ENCODE peak calls at places on chromosomes 5 and 9, in six cellular contexts. T is right atrium auricular region, V is choroid plexus epithelial cell, Y is fibroblast of lung, M is esophagus squamous epithelium, G is retinal pigment epithelial cell. P is an unnamed sample.

GRCh38 chr5:144332265-144332664 is 161.6 kb downstream of the KCTD16 start:
- DNase-seq in T (no peak), V (peak), Y (peak), M (no peak), G (no peak), P (peak)

GRCh38 chr5:161391724-161392123 is 154.8 kb downstream of the GABRB2 start:
- DNase-seq in T (no peak), V (no peak), Y (no peak), M (no peak), G (no peak), P (no peak)

GRCh38 chr5:115209279-115209678 is 39.6 kb upstream of the TRIM36 start:
- DNase-seq in T (no peak), V (peak), Y (peak), M (peak), G (no peak), P (peak)

GRCh38 chr9:130444565-130445221 is at the start of gene ASS1:
- DNase-seq in T (peak), V (peak), Y (peak), M (no peak), G (no peak), P (peak)

GRCh38 chr5:100623719-100624118 is 88.5 kb downstream of the FAM174A start:
- DNase-seq in T (no peak), V (peak), Y (peak), M (no peak), G (peak), P (peak)

GRCh38 chr5:2022436-2022835 is 139.7 kb upstream of the IRX4 start:
- DNase-seq in T (peak), V (no peak), Y (no peak), M (no peak), G (no peak), P (no peak)

GRCh38 chr5:180352976-180353225 is 235 bp downstream of the GFPT2 start:
- DNase-seq in T (no peak), V (no peak), Y (no peak), M (no peak), G (no peak), P (no peak)

GRCh38 chr5:71937906-71938698 is 169.2 kb upstream of the MAP1B start:
- DNase-seq in T (no peak), V (no peak), Y (no peak), M (no peak), G (no peak), P (peak)

GRCh38 chr9:34651876-34652602 is at the start of gene IL11RA:
- DNase-seq in T (peak), V (peak), Y (peak), M (no peak), G (no peak), P (no peak)

GRCh38 chr5:9699681-9700080 is 69.5 kb upstream of the TAS2R1 start:
- DNase-seq in T (no peak), V (no peak), Y (no peak), M (no peak), G (no peak), P (no peak)

GRCh38 chr9:134190232-134191121 is 26.1 kb upstream of the RNU6ATAC start:
- DNase-seq in T (no peak), V (no peak), Y (no peak), M (no peak), G (no peak), P (no peak)

GRCh38 chr5:21452429-21452828 is 1400.7 kb downstream of the CDH12 start:
- DNase-seq in T (no peak), V (no peak), Y (peak), M (no peak), G (no peak), P (no peak)

GRCh38 chr5:117594165-117594564 is 1019.5 kb upstream of the SEMA6A start:
- DNase-seq in T (peak), V (no peak), Y (peak), M (no peak), G (no peak), P (no peak)

GRCh38 chr5:74167206-74167929 is 473.2 kb downstream of the ENC1 start:
- DNase-seq in T (no peak), V (peak), Y (peak), M (no peak), G (no peak), P (no peak)

GRCh38 chr9:86795861-86796497 is 151.3 kb downstream of the GAS1 start:
- DNase-seq in T (peak), V (peak), Y (peak), M (no peak), G (no peak), P (no peak)

GRCh38 chr5:77390795-77391194 is 101.3 kb downstream of the WDR41 start:
- DNase-seq in T (no peak), V (peak), Y (peak), M (no peak), G (no peak), P (no peak)

GRCh38 chr5:170757182-170757601 is 26.3 kb upstream of the GABRP start:
- DNase-seq in T (no peak), V (peak), Y (no peak), M (no peak), G (peak), P (no peak)

GRCh38 chr5:113022661-113023060 is 46.1 kb downstream of the DCP2 start:
- DNase-seq in T (no peak), V (peak), Y (no peak), M (no peak), G (no peak), P (peak)

GRCh38 chr5:148794729-148795590 is 31.5 kb upstream of the ADRB2 start:
- DNase-seq in T (no peak), V (peak), Y (peak), M (no peak), G (no peak), P (no peak)

GRCh38 chr9:109098221-109098959 is 21.4 kb downstream of the TMEM245 start:
- DNase-seq in T (no peak), V (peak), Y (peak), M (no peak), G (peak), P (no peak)

GRCh38 chr5:135539430-135540005 is 3.8 kb upstream of the NEUROG1 start:
- DNase-seq in T (no peak), V (no peak), Y (no peak), M (no peak), G (no peak), P (no peak)

GRCh38 chr9:108565651-108566378 is 290.0 kb downstream of the ACTL7B start:
- DNase-seq in T (no peak), V (peak), Y (peak), M (no peak), G (peak), P (peak)

GRCh38 chr5:68460147-68460760 is 244.7 kb downstream of the PIK3R1 start:
- DNase-seq in T (no peak), V (peak), Y (peak), M (no peak), G (peak), P (peak)

GRCh38 chr5:154972476-154973080 is 31.7 kb downstream of the MRPL22 start:
- DNase-seq in T (no peak), V (peak), Y (peak), M (no peak), G (peak), P (no peak)

GRCh38 chr9:130432362-130432761 is 12.4 kb upstream of the ASS1 start:
- DNase-seq in T (no peak), V (no peak), Y (no peak), M (no peak), G (no peak), P (no peak)

GRCh38 chr5:36662291-36662851 is 56.0 kb downstream of the SLC1A3 start:
- DNase-seq in T (no peak), V (no peak), Y (no peak), M (no peak), G (no peak), P (no peak)

GRCh38 chr5:151820903-151821302 is 49.1 kb downstream of the G3BP1 start:
- DNase-seq in T (no peak), V (no peak), Y (no peak), M (no peak), G (no peak), P (no peak)

GRCh38 chr5:32445831-32446614 is 1.5 kb upstream of the ZFR start:
- DNase-seq in T (no peak), V (no peak), Y (no peak), M (no peak), G (no peak), P (no peak)

DNA sequence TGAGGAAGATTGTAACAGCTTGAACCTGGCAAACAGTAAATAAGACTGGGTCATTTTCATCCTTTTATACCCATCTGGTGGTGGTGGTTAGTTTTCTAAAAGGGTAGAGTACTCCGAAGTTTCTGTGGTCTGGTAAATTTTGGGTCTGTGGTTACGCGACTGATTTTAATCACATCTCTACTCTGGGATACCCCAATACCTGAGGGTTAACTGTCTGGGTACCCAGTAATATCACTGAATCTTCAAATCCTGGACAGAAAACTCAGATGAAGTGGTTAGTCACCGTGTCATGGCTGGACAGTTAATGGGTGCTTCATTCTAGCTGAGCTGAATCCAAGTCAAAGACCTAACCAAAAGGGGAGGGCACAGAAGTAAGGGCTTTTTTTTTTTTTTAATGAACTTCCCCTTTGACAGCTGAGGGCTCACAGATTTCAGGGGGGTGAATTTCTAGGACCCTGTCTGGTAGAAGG is 474.2 kb downstream of the GADD45G start:
- DNase-seq in T (peak), V (no peak), Y (no peak), M (no peak), G (no peak), P (no peak)
- H3K4me3 ChIP-seq in T (no peak), V (no peak), Y (no peak), M (no peak), G (no peak), P (no peak)

DNA sequence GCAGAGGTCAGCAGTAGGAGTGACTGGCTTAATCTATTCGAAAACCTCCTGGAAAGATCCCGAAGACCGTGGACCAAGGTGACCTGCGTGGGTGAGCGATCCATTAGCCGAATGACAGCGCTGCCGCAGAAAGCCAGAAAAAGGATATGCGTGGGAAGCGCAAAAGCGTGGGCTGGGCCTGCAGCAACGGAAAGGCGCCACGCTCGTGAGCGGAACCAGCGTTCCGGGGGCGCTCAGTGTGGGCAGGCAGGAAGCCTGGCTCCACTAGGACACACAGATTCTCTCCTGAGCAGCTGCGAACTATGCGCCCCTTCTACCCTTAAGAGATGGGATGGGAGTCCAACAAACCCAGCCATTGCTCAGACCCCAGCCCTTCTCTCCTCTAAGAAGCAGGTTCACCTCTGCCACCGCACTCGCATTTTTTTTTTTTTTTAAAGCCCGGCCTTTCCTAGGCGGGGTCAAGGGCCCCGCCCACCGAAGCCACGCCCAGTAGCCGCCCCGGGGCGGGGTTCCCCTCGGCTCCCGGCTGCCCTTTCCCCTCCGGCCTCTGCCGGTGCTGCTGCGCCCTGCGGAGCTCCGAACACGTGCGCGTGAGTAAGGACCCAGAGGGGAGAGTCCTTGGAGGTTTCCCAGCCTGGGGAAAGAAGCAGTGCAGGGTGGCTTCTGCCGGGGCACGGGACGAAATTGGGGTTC is 19.8 kb upstream of the MATR3 start:
- DNase-seq in T (peak), V (peak), Y (peak), M (peak), G (no peak), P (peak)
- H3K4me3 ChIP-seq in T (peak), V (peak), Y (peak), M (peak), G (peak), P (peak)

DNA sequence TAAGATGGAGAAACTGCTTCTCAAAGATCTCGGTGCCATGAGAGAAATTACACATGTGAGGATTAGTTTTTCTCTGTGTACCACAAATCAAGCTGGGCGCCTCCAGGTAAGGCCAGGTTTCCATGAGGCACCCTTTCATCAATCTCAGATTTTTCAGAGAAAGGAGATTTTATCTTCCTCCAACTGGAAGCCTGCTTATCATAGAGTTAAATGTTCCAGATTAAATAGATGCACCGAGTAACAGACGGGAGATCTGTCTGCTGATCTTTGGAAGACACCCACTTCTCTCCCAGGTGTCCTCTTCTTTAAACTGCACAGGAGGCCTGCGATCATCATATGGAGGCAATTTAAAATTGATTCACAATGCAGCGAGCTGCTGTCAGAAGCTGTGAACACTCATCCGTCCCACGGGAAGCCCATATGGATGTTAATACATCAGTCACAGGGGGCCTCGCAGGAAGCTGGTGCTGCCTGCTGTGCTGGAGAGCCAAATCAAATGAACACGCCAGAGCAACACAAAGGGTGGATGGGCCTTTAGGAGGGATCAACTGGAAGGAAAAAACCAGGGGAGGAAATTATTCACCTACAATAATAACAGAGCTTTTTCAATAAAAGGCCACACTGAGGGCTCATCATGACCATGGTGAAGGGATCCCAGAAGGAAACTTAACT is 93.3 kb downstream of the TLE1 start:
- DNase-seq in T (no peak), V (peak), Y (no peak), M (no peak), G (no peak), P (no peak)
- H3K4me3 ChIP-seq in T (no peak), V (no peak), Y (no peak), M (no peak), G (no peak), P (no peak)

GRCh38 chr9:121371495-121371911 is 1.5 kb upstream of the STOM start:
- DNase-seq in T (no peak), V (no peak), Y (no peak), M (no peak), G (no peak), P (no peak)

GRCh38 chr9:121372563-121373400 is 2.7 kb upstream of the STOM start:
- DNase-seq in T (no peak), V (peak), Y (peak), M (no peak), G (no peak), P (no peak)

GRCh38 chr9:121373401-121373769 is 3.3 kb upstream of the STOM start:
- DNase-seq in T (no peak), V (peak), Y (peak), M (no peak), G (no peak), P (no peak)

GRCh38 chr9:121369595-121370265 is at the start of gene STOM:
- DNase-seq in T (peak), V (peak), Y (peak), M (peak), G (no peak), P (peak)

DNA sequence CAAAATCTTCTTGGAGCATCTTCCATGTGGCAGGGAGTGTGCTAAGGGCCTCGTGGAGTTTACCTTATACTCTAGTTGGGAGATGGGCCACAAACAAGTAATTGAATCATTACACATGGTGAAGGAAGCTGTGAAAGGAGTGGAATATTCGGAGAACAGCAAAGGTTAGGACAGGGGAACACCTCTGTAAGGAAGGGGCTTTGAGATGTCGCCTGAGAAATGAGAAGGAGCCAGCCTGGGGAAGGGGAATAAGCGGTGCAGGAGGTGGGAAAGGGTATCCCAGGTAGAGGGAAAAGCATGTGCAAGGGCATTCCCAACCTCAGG is 2.2 kb upstream of the STOM start:
- DNase-seq in T (no peak), V (no peak), Y (no peak), M (no peak), G (no peak), P (no peak)
- H3K4me3 ChIP-seq in T (no peak), V (no peak), Y (no peak), M (no peak), G (no peak), P (no peak)

GRCh38 chr5:82812575-82812974 is 264.6 kb downstream of the TMEM167A start:
- DNase-seq in T (no peak), V (peak), Y (peak), M (no peak), G (no peak), P (no peak)

GRCh38 chr5:82817897-82818676 is 259.1 kb downstream of the TMEM167A start:
- DNase-seq in T (no peak), V (no peak), Y (no peak), M (no peak), G (no peak), P (no peak)

GRCh38 chr5:82820188-82820587 is 257.0 kb downstream of the TMEM167A start:
- DNase-seq in T (no peak), V (no peak), Y (no peak), M (no peak), G (no peak), P (no peak)

GRCh38 chr5:82813951-82814350 is 263.2 kb downstream of the TMEM167A start:
- DNase-seq in T (no peak), V (no peak), Y (no peak), M (no peak), G (no peak), P (no peak)

GRCh38 chr5:82815871-82816270 is 261.3 kb downstream of the TMEM167A start:
- DNase-seq in T (no peak), V (peak), Y (peak), M (no peak), G (no peak), P (no peak)
- H3K4me3 ChIP-seq in T (no peak), V (no peak), Y (no peak), M (no peak), G (no peak), P (no peak)

GRCh38 chr9:126698756-126699155 is 85.0 kb downstream of the LMX1B start:
- DNase-seq in T (no peak), V (no peak), Y (no peak), M (no peak), G (no peak), P (no peak)
- H3K4me3 ChIP-seq in T (no peak), V (no peak), Y (no peak), M (no peak), G (no peak), P (no peak)

DNA sequence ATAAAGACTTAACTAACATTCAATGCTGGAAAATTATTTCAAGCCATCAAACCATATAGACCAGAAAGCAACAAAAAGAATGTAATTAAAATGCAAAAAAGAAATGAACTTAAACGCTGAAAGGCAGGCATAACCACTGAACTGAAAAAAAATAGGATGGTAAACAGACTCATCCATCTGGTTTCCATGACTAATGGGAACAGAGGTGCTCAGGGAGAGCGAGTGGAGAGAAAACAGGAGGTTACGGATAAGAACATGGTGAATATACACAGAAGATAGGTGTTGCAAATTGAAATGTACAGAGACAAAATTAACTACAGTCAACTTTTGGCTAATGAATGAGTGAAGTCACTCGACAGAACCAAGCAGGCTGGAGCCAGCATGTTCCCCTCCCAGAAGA is 43.5 kb upstream of the RNF38 start:
- DNase-seq in T (no peak), V (no peak), Y (no peak), M (no peak), G (no peak), P (no peak)
- H3K4me3 ChIP-seq in T (no peak), V (no peak), Y (no peak), M (no peak), G (no peak), P (no peak)

DNA sequence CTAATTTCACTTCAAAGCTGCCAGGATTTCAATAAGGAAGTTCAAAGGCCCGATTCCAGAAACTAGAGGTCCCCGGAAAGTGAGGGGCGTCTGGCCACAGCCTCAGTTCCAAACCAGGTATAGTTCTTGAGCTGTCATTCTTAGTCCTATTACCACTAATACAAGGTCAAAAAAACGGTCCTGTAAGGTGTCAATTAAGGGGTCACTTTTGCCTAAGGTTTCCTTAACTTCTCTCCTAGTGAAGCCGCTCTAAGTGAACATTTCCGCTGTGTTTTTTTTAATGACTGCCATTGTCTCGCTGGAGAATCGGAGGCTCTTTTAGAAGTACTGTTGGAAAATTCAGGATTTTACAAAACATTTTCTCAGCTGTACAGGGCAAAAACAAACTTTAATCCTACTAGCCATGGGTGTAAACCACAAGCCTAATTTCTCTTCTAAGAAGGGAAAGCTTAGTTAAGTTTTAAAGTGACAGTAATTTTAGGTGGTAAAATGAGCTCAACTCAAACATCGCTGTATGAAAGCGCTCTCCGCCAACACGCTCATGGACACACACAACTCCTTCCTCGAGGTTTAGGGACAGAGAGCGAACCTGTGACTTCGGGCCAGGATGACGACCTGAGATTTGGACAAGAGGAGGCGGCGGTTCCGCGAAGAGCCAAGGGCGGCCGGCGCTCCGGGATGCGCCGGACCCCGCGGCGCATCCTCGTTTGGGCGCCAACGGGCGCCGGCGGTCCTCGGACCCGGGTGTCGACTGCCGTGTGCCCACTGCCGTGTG is 76.7 kb upstream of the IFNE start:
- DNase-seq in T (no peak), V (peak), Y (peak), M (no peak), G (no peak), P (no peak)
- H3K4me3 ChIP-seq in T (peak), V (peak), Y (peak), M (peak), G (peak), P (no peak)